ENCODE peak calls at places on chromosomes 11 and 22, in five cellular contexts. I is mesendoderm, Q is neuronal stem cell, E is IMR-90, C is trophoblast cell. L is an unnamed sample.

GRCh38 chr11:77569046-77569445 is 20.7 kb upstream of the AQP11 start:
- DNase-seq in I (no peak), Q (no peak), E (no peak), C (no peak), L (no peak)

GRCh38 chr22:37607010-37607911 is 1.4 kb upstream of the GGA1 start:
- DNase-seq in I (peak; percentile 96), Q (peak; percentile 76), E (peak; percentile 40), C (peak; percentile 98), L (peak; percentile 98)

GRCh38 chr11:69286358-69287327 is 7.3 kb upstream of the MYEOV start:
- DNase-seq in I (peak; percentile 39), Q (no peak), E (no peak), C (no peak), L (peak; percentile 41)

GRCh38 chr11:61004841-61005240 is 33.4 kb downstream of the CD6 start:
- DNase-seq in I (no peak), Q (no peak), E (no peak), C (no peak), L (no peak)

GRCh38 chr22:46750861-46751260 is 11.6 kb upstream of the TBC1D22A start:
- DNase-seq in I (no peak), Q (no peak), E (no peak), C (no peak), L (no peak)

GRCh38 chr22:27460596-27461347 is 340.8 kb downstream of the MN1 start:
- DNase-seq in I (peak; percentile 58), Q (no peak), E (peak; percentile 60), C (peak; percentile 33), L (no peak)

GRCh38 chr22:34946339-34946985 is 119.5 kb upstream of the ISX start:
- DNase-seq in I (no peak), Q (no peak), E (no peak), C (no peak), L (no peak)

GRCh38 chr22:48089601-48090331 is 1327.3 kb downstream of the TBC1D22A start:
- DNase-seq in I (no peak), Q (no peak), E (no peak), C (no peak), L (no peak)

GRCh38 chr22:27405672-27406388 is 395.7 kb downstream of the MN1 start:
- DNase-seq in I (peak; percentile 67), Q (peak; percentile 47), E (peak; percentile 45), C (peak; percentile 30), L (peak; percentile 79)

GRCh38 chr11:27161071-27161470 is 120.5 kb downstream of the BBOX1 start:
- DNase-seq in I (no peak), Q (no peak), E (peak; percentile 68), C (no peak), L (no peak)

GRCh38 chr11:45663486-45664375 is 1.7 kb downstream of the CHST1 start:
- DNase-seq in I (peak; percentile 63), Q (no peak), E (peak; percentile 11), C (no peak), L (no peak)

GRCh38 chr11:90916706-90917105 is 693.9 kb upstream of the CHORDC1 start:
- DNase-seq in I (peak; percentile 38), Q (no peak), E (no peak), C (no peak), L (no peak)

GRCh38 chr11:63998558-63999348 is 12.5 kb downstream of the OTUB1 start:
- DNase-seq in I (peak; percentile 73), Q (peak; percentile 32), E (no peak), C (no peak), L (peak; percentile 81)

GRCh38 chr11:107583629-107584195 is 7.2 kb upstream of the ELMOD1 start:
- DNase-seq in I (no peak), Q (no peak), E (peak; percentile 35), C (no peak), L (no peak)

GRCh38 chr11:59669611-59670009 is 773 bp upstream of the PATL1 start:
- DNase-seq in I (peak; percentile 63), Q (no peak), E (peak; percentile 49), C (peak; percentile 64), L (no peak)

GRCh38 chr11:11261629-11262028 is 91.4 kb downstream of the CSNK2A3 start:
- DNase-seq in I (no peak), Q (no peak), E (no peak), C (no peak), L (no peak)

GRCh38 chr11:132438418-132438817 is 1068.0 kb downstream of the NTM start:
- DNase-seq in I (no peak), Q (no peak), E (no peak), C (no peak), L (no peak)

GRCh38 chr11:93290061-93290460 is 40.5 kb upstream of the DEUP1 start:
- DNase-seq in I (no peak), Q (no peak), E (no peak), C (no peak), L (no peak)

GRCh38 chr11:123729602-123730001 is 11.9 kb downstream of the ZNF202 start:
- DNase-seq in I (no peak), Q (no peak), E (peak; percentile 59), C (no peak), L (no peak)

GRCh38 chr11:125261471-125262087 is 97.0 kb downstream of the PKNOX2 start:
- DNase-seq in I (peak; percentile 56), Q (no peak), E (no peak), C (no peak), L (no peak)

GRCh38 chr11:100563541-100564280 is 123.4 kb upstream of the ARHGAP42 start:
- DNase-seq in I (peak; percentile 16), Q (no peak), E (peak; percentile 45), C (no peak), L (no peak)

GRCh38 chr11:134098566-134099184 is 29.8 kb downstream of the JAM3 start:
- DNase-seq in I (peak; percentile 60), Q (no peak), E (no peak), C (no peak), L (no peak)

GRCh38 chr11:111730871-111731591 is 35.2 kb downstream of the PPP2R1B start:
- DNase-seq in I (no peak), Q (no peak), E (no peak), C (no peak), L (no peak)

GRCh38 chr11:107929611-107930200 is 1.5 kb downstream of the RAB39A start:
- DNase-seq in I (peak; percentile 29), Q (no peak), E (no peak), C (peak; percentile 39), L (no peak)

GRCh38 chr11:124930799-124931198 is 5.0 kb downstream of the HEPACAM start:
- DNase-seq in I (no peak), Q (no peak), E (no peak), C (no peak), L (no peak)

GRCh38 chr11:1562469-1563148 is 9.5 kb downstream of the DUSP8 start:
- DNase-seq in I (no peak), Q (no peak), E (no peak), C (no peak), L (no peak)

GRCh38 chr11:1563149-1563638 is 8.9 kb downstream of the DUSP8 start:
- DNase-seq in I (no peak), Q (no peak), E (no peak), C (no peak), L (peak; percentile 21)

GRCh38 chr11:1565173-1565903 is 6.7 kb downstream of the DUSP8 start:
- DNase-seq in I (no peak), Q (no peak), E (no peak), C (no peak), L (peak; percentile 25)

GRCh38 chr11:1564535-1565172 is 7.4 kb downstream of the DUSP8 start:
- DNase-seq in I (peak; percentile 88), Q (peak; percentile 56), E (peak; percentile 94), C (no peak), L (peak; percentile 90)

GRCh38 chr11:1563697-1564534 is 8.2 kb downstream of the DUSP8 start:
- DNase-seq in I (no peak), Q (no peak), E (no peak), C (no peak), L (no peak)
- H3K4ac ChIP-seq in I (no peak overlapping the region), Q (peak overlapping the region; percentile 11), E (peak overlapping the region; percentile 27), C (no peak overlapping the region), L (no peak overlapping the region)

GRCh38 chr22:36141481-36141880 is 19.1 kb downstream of the APOL3 start:
- DNase-seq in I (no peak), Q (no peak), E (no peak), C (peak; percentile 92), L (no peak)
- H3K4ac ChIP-seq in I (no peak overlapping the region), Q (no peak overlapping the region), E (no peak overlapping the region), C (no peak overlapping the region), L (no peak overlapping the region)

GRCh38 chr22:41481131-41481830 is 12.4 kb downstream of the ACO2 start:
- DNase-seq in I (peak; percentile 23), Q (no peak), E (peak; percentile 54), C (peak; percentile 31), L (no peak)

GRCh38 chr22:41481925-41482318 is 13.0 kb downstream of the ACO2 start:
- DNase-seq in I (no peak), Q (no peak), E (no peak), C (no peak), L (peak; percentile 55)

GRCh38 chr22:41479671-41480396 is 10.9 kb downstream of the ACO2 start:
- DNase-seq in I (peak; percentile 70), Q (peak; percentile 83), E (peak; percentile 73), C (no peak), L (peak; percentile 47)

GRCh38 chr22:41480397-41480735 is 11.4 kb downstream of the ACO2 start:
- DNase-seq in I (no peak), Q (no peak), E (peak; percentile 92), C (no peak), L (no peak)

DNA sequence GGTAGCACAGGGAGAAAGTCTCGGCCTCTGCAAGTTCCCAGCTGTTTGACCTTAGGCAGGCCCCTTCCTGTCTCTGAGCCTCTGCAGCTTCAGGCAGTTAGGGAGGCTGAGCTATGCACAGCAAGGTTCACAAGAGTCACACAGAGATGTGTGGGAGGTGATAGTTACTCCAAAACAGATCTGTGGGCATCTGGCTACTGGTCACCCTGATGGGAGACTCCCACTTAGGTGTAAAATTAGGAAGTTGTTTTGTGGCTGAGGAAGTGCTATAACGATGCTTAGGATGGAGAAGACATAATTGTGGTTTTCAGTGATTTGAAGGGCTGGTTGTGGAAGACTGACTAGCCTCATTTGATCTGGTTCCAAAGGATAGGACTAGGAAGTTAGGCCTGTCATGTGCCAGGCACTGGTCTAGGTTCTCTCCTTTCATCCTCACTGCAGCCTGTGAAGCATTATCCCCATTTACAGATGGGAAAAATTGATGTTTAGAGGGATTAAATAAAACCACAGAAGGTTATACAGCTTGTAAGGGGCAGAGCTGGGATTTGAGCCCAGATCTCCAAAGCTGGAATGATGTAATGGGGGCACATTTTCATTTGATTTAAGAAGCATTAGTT is 13.5 kb downstream of the ACO2 start:
- DNase-seq in I (no peak), Q (no peak), E (peak; percentile 71), C (no peak), L (no peak)
- H3K4ac ChIP-seq in I (no peak overlapping the region), Q (no peak overlapping the region), E (peak overlapping the region; percentile 14), C (no peak overlapping the region), L (no peak overlapping the region)

DNA sequence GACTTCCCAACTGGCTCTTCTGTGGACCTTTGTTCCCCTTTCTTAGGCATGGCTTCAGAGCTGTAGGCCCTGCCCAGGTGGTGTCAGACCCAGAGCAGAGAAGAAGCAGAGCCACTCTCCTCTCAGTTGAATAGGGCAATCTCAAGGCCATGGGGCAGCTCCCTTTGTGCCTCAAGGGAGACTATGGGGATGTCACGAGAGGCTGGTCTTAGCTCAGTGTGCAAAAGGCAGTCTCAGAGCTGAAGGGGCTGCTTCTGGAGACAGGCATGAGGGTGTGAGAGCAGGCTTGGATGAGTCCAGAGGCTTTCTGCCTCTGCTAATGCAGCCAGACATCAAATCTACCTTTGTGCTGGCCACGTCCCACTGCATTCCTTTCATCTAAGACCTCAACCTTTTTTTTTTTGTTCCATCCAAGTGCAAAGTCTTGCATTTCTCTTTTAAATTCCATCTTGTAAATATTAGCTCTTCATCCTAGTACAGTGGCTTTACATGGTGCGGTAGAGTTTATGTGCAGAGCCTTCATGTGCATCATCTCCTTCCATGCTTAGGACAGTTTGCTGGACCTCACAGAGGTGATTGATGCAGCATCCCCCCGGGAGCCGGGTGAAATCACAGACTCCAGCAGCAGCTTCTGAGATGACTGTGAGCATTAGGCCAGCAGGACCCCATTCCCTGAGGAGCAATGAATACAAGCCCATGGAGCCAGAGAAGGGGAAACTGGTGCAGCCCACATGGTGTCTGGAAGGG is 34.2 kb upstream of the FCHSD2 start:
- DNase-seq in I (no peak), Q (no peak), E (no peak), C (no peak), L (no peak)
- H3K4ac ChIP-seq in I (no peak overlapping the region), Q (no peak overlapping the region), E (no peak overlapping the region), C (no peak overlapping the region), L (no peak overlapping the region)